ENCODE peak calls at places on chromosomes 13 and 19, in ten cellular contexts. B is activated naive CD8-positive, alpha-beta T cell treated with anti-CD3 and anti-CD28 coated beads for 36 hours; Y is activated T-cell treated with anti-CD3 and anti-CD28 coated beads for 4 hours; E is retina; N is T-helper 1 cell; H is NCI-H2081; W is GM12878; G is ecto neural progenitor cell; C is psoas muscle; I is AG08396. R is an unnamed sample.

GRCh38 chr19:50434525-50434924 is 1.8 kb downstream of the MYBPC2 start:
- DNase-seq in Y (no peak), E (no peak), B (no peak), N (no peak), W (no peak), C (no peak), I (no peak), G (no peak), H (no peak), R (no peak)

GRCh38 chr19:3782330-3782729 is 3.9 kb downstream of the MATK start:
- DNase-seq in C (no peak), B (no peak), G (no peak), H (no peak), N (no peak), I (no peak), E (no peak), W (no peak), Y (no peak), R (no peak)

GRCh38 chr19:6392219-6393073 is 518 bp downstream of the GTF2F1 start:
- DNase-seq in N (no peak), G (no peak), C (no peak), I (no peak), B (no peak), H (no peak), Y (no peak), E (no peak), W (no peak), R (no peak)

GRCh38 chr19:55289117-55289796 is 5.5 kb downstream of the BRSK1 start:
- DNase-seq in C (no peak), W (no peak), E (no peak), G (no peak), I (no peak), H (no peak), Y (no peak), B (no peak), N (no peak), R (no peak)

GRCh38 chr19:47542030-47542475 is 27.2 kb upstream of the NAPA start:
- DNase-seq in H (no peak), E (no peak), B (no peak), N (no peak), I (no peak), G (no peak), Y (no peak), C (no peak), W (no peak), R (no peak)

GRCh38 chr13:112809332-112810310 is 119.8 kb downstream of the ATP11A start:
- DNase-seq in N (no peak), W (no peak), Y (no peak), H (no peak), C (no peak), E (peak; percentile 65), I (no peak), B (no peak), G (no peak), R (no peak)

GRCh38 chr19:23071087-23071511 is 45.7 kb upstream of the ZNF730 start:
- DNase-seq in G (no peak), B (peak; percentile 8), C (peak; percentile 14), E (peak; percentile 90), H (no peak), N (no peak), W (no peak), I (peak; percentile 70), Y (no peak), R (no peak)

GRCh38 chr13:102643656-102644055 is 46.9 kb downstream of the TPP2 start:
- DNase-seq in G (no peak), Y (no peak), B (no peak), H (no peak), W (no peak), N (no peak), E (no peak), I (no peak), C (no peak), R (no peak)

GRCh38 chr19:41877916-41878905 is 1.1 kb downstream of the CD79A start:
- DNase-seq in W (no peak), N (no peak), Y (no peak), I (no peak), H (no peak), B (peak; percentile 52), C (no peak), G (no peak), E (no peak), R (no peak)

GRCh38 chr13:30253830-30254229 is 53.5 kb downstream of the KATNAL1 start:
- DNase-seq in Y (no peak), W (no peak), E (no peak), G (no peak), C (no peak), N (no peak), B (no peak), H (no peak), I (no peak), R (no peak)

GRCh38 chr13:95288899-95289500 is 12.3 kb downstream of the ABCC4 start:
- DNase-seq in G (no peak), W (no peak), C (no peak), I (no peak), B (no peak), E (no peak), H (no peak), N (no peak), Y (no peak), R (no peak)

GRCh38 chr13:110570886-110571285 is 9.4 kb upstream of the RAB20 start:
- DNase-seq in N (no peak), C (no peak), G (no peak), W (no peak), B (no peak), E (no peak), I (no peak), H (no peak), Y (no peak), R (no peak)

GRCh38 chr13:33872005-33872351 is 54.0 kb downstream of the RFC3 start:
- DNase-seq in H (no peak), N (no peak), E (no peak), W (no peak), B (no peak), G (no peak), I (no peak), Y (no peak), C (no peak), R (no peak)

GRCh38 chr19:3146677-3147100 is 10.9 kb downstream of the GNA15 start:
- DNase-seq in I (no peak), N (peak; percentile 66), C (no peak), H (no peak), W (no peak), B (peak; percentile 65), Y (peak; percentile 65), E (no peak), G (no peak), R (peak; percentile 70)

R was measured in stimulated activated effector memory CD8-positive, alpha-beta T cell treated with anti-CD3 and anti-CD28 coated beads, Interleukin-12 subunit alpha, Interleukin-12 subunit beta, amount 100 ng/mL, for 72 hours.